ENCODE peak calls at places on chromosomes 7 and 10, in nine cellular contexts. One of them, this sample, is unnamed.

GRCh38 chr10:21020545-21020944 is 123.4 kb upstream of the NEBL start:
- DNase-seq in sigmoid colon: no peak
- DNase-seq in K562: peak; percentile 81
- DNase-seq in HepG2: peak; percentile 27
- DNase-seq in transverse colon: peak; percentile 14
- DNase-seq in SK-N-SH: peak; percentile 19
- DNase-seq in H1: peak; percentile 81
- DNase-seq in GM12878: peak; percentile 21
- DNase-seq in stomach: peak; percentile 32
- DNase-seq in this sample: no peak

GRCh38 chr10:31595992-31596391 is 277.0 kb downstream of the ZEB1 start:
- DNase-seq in HepG2: no peak
- DNase-seq in K562: no peak
- DNase-seq in GM12878: no peak
- DNase-seq in stomach: no peak
- DNase-seq in H1: no peak
- DNase-seq in SK-N-SH: no peak
- DNase-seq in sigmoid colon: no peak
- DNase-seq in transverse colon: no peak
- DNase-seq in this sample: no peak

GRCh38 chr10:132637477-132638129 is 100.0 kb downstream of the INPP5A start:
- DNase-seq in sigmoid colon: peak; percentile 60
- DNase-seq in K562: peak; percentile 60
- DNase-seq in GM12878: peak; percentile 43
- DNase-seq in HepG2: peak; percentile 59
- DNase-seq in transverse colon: no peak
- DNase-seq in SK-N-SH: peak; percentile 89
- DNase-seq in stomach: no peak
- DNase-seq in H1: no peak
- DNase-seq in this sample: no peak

GRCh38 chr7:67406941-67407340 is 410.3 kb downstream of the TYW1 start:
- DNase-seq in K562: no peak
- DNase-seq in sigmoid colon: peak; percentile 67
- DNase-seq in stomach: no peak
- DNase-seq in H1: no peak
- DNase-seq in SK-N-SH: no peak
- DNase-seq in transverse colon: no peak
- DNase-seq in HepG2: no peak
- DNase-seq in GM12878: no peak
- DNase-seq in this sample: no peak

GRCh38 chr10:111523016-111523415 is 446.2 kb downstream of the ADRA2A start:
- DNase-seq in sigmoid colon: no peak
- DNase-seq in transverse colon: no peak
- DNase-seq in K562: no peak
- DNase-seq in H1: no peak
- DNase-seq in GM12878: no peak
- DNase-seq in stomach: no peak
- DNase-seq in HepG2: no peak
- DNase-seq in SK-N-SH: no peak
- DNase-seq in this sample: no peak

GRCh38 chr7:66307591-66308215 is 102.6 kb downstream of the TPST1 start:
- DNase-seq in transverse colon: no peak
- DNase-seq in K562: no peak
- DNase-seq in SK-N-SH: no peak
- DNase-seq in H1: no peak
- DNase-seq in stomach: peak; percentile 35
- DNase-seq in HepG2: peak; percentile 92
- DNase-seq in sigmoid colon: no peak
- DNase-seq in GM12878: no peak
- DNase-seq in this sample: no peak

GRCh38 chr10:87706731-87707130 is 47.1 kb downstream of the PAPSS2 start:
- DNase-seq in HepG2: no peak
- DNase-seq in stomach: no peak
- DNase-seq in transverse colon: no peak
- DNase-seq in H1: no peak
- DNase-seq in GM12878: no peak
- DNase-seq in K562: no peak
- DNase-seq in sigmoid colon: no peak
- DNase-seq in SK-N-SH: no peak
- DNase-seq in this sample: peak; percentile 39

GRCh38 chr7:1723254-1723653 is 53.2 kb downstream of the ELFN1 start:
- DNase-seq in sigmoid colon: no peak
- DNase-seq in H1: no peak
- DNase-seq in GM12878: no peak
- DNase-seq in HepG2: no peak
- DNase-seq in K562: no peak
- DNase-seq in SK-N-SH: no peak
- DNase-seq in transverse colon: no peak
- DNase-seq in stomach: no peak
- DNase-seq in this sample: no peak

GRCh38 chr7:117401293-117402002 is 25.8 kb downstream of the ASZ1 start:
- DNase-seq in GM12878: no peak
- DNase-seq in H1: no peak
- DNase-seq in HepG2: peak; percentile 5
- DNase-seq in stomach: no peak
- DNase-seq in K562: peak; percentile 19
- DNase-seq in SK-N-SH: no peak
- DNase-seq in sigmoid colon: no peak
- DNase-seq in transverse colon: no peak
- DNase-seq in this sample: no peak
- TF ChIP-seq EP300 in GM12878: no peak
- TF ChIP-seq EP300 in H1: no peak
- TF ChIP-seq EP300 in HepG2: no peak
- TF ChIP-seq EP300 in stomach: no peak
- TF ChIP-seq EP300 in K562: no peak
- TF ChIP-seq EP300 in SK-N-SH: no peak
- TF ChIP-seq EP300 in sigmoid colon: no peak
- TF ChIP-seq EP300 in transverse colon: no peak
- TF ChIP-seq EP300 in this sample: no peak

GRCh38 chr10:92696606-92697383 is 7.0 kb downstream of the HHEX start:
- DNase-seq in GM12878: no peak
- DNase-seq in K562: peak; percentile 69
- DNase-seq in SK-N-SH: peak; percentile 20
- DNase-seq in H1: no peak
- DNase-seq in sigmoid colon: no peak
- DNase-seq in stomach: no peak
- DNase-seq in HepG2: peak; percentile 62
- DNase-seq in transverse colon: no peak
- DNase-seq in this sample: peak; percentile 68

GRCh38 chr10:92693534-92693893 is 3.8 kb downstream of the HHEX start:
- DNase-seq in stomach: no peak
- DNase-seq in transverse colon: no peak
- DNase-seq in GM12878: no peak
- DNase-seq in sigmoid colon: no peak
- DNase-seq in K562: no peak
- DNase-seq in HepG2: no peak
- DNase-seq in SK-N-SH: no peak
- DNase-seq in H1: no peak
- DNase-seq in this sample: no peak

GRCh38 chr10:92692697-92693533 is 3.2 kb downstream of the HHEX start:
- DNase-seq in stomach: no peak
- DNase-seq in transverse colon: no peak
- DNase-seq in HepG2: no peak
- DNase-seq in K562: no peak
- DNase-seq in H1: no peak
- DNase-seq in SK-N-SH: no peak
- DNase-seq in sigmoid colon: no peak
- DNase-seq in GM12878: no peak
- DNase-seq in this sample: no peak

GRCh38 chr10:92697663-92698511 is 8.1 kb downstream of the HHEX start:
- DNase-seq in transverse colon: no peak
- DNase-seq in K562: no peak
- DNase-seq in stomach: no peak
- DNase-seq in HepG2: peak; percentile 98
- DNase-seq in SK-N-SH: no peak
- DNase-seq in GM12878: no peak
- DNase-seq in sigmoid colon: no peak
- DNase-seq in H1: no peak
- DNase-seq in this sample: peak; percentile 14

GRCh38 chr10:92695679-92696605 is 6.2 kb downstream of the HHEX start:
- DNase-seq in GM12878: no peak
- DNase-seq in H1: peak; percentile 73
- DNase-seq in K562: peak; percentile 61
- DNase-seq in SK-N-SH: peak; percentile 54
- DNase-seq in transverse colon: no peak
- DNase-seq in stomach: no peak
- DNase-seq in sigmoid colon: peak; percentile 64
- DNase-seq in HepG2: no peak
- DNase-seq in this sample: peak; percentile 87
- TF ChIP-seq POLR2AphosphoS5 in GM12878: no peak
- TF ChIP-seq POLR2AphosphoS5 in H1: no peak
- TF ChIP-seq POLR2AphosphoS5 in K562: peak; percentile 8
- TF ChIP-seq POLR2AphosphoS5 in SK-N-SH: no peak
- TF ChIP-seq POLR2AphosphoS5 in transverse colon: no peak
- TF ChIP-seq POLR2AphosphoS5 in stomach: no peak
- TF ChIP-seq POLR2AphosphoS5 in sigmoid colon: no peak
- TF ChIP-seq POLR2AphosphoS5 in HepG2: no peak
- TF ChIP-seq POLR2AphosphoS5 in this sample: no peak

GRCh38 chr7:2761131-2761624 is 73.2 kb downstream of the AMZ1 start:
- DNase-seq in GM12878: no peak
- DNase-seq in H1: no peak
- DNase-seq in HepG2: no peak
- DNase-seq in K562: no peak
- DNase-seq in transverse colon: no peak
- DNase-seq in SK-N-SH: peak; percentile 76
- DNase-seq in stomach: no peak
- DNase-seq in sigmoid colon: no peak
- DNase-seq in this sample: no peak

GRCh38 chr7:2759736-2760097 is 71.7 kb downstream of the AMZ1 start:
- DNase-seq in stomach: peak; percentile 49
- DNase-seq in transverse colon: no peak
- DNase-seq in H1: no peak
- DNase-seq in sigmoid colon: no peak
- DNase-seq in GM12878: no peak
- DNase-seq in K562: no peak
- DNase-seq in HepG2: no peak
- DNase-seq in SK-N-SH: no peak
- DNase-seq in this sample: no peak

GRCh38 chr7:2761801-2762497 is 73.9 kb downstream of the AMZ1 start:
- DNase-seq in K562: no peak
- DNase-seq in sigmoid colon: no peak
- DNase-seq in GM12878: no peak
- DNase-seq in HepG2: no peak
- DNase-seq in transverse colon: no peak
- DNase-seq in SK-N-SH: no peak
- DNase-seq in stomach: no peak
- DNase-seq in H1: no peak
- DNase-seq in this sample: no peak

GRCh38 chr7:2758673-2759603 is 70.9 kb downstream of the AMZ1 start:
- DNase-seq in GM12878: peak; percentile 35
- DNase-seq in HepG2: no peak
- DNase-seq in SK-N-SH: no peak
- DNase-seq in K562: no peak
- DNase-seq in sigmoid colon: no peak
- DNase-seq in stomach: no peak
- DNase-seq in H1: peak; percentile 39
- DNase-seq in transverse colon: no peak
- DNase-seq in this sample: no peak

GRCh38 chr7:2760098-2760889 is 72.3 kb downstream of the AMZ1 start:
- DNase-seq in stomach: peak; percentile 78
- DNase-seq in HepG2: peak; percentile 46
- DNase-seq in transverse colon: peak; percentile 88
- DNase-seq in SK-N-SH: peak; percentile 85
- DNase-seq in K562: peak; percentile 39
- DNase-seq in sigmoid colon: peak; percentile 79
- DNase-seq in GM12878: no peak
- DNase-seq in H1: no peak
- DNase-seq in this sample: no peak
- TF ChIP-seq EP300 in stomach: no peak
- TF ChIP-seq EP300 in HepG2: no peak
- TF ChIP-seq EP300 in transverse colon: no peak
- TF ChIP-seq EP300 in SK-N-SH: peak; percentile 10
- TF ChIP-seq EP300 in K562: no peak
- TF ChIP-seq EP300 in sigmoid colon: no peak
- TF ChIP-seq EP300 in GM12878: no peak
- TF ChIP-seq EP300 in H1: no peak
- TF ChIP-seq EP300 in this sample: no peak

GRCh38 chr7:137985897-137986251 is 16.0 kb downstream of the CREB3L2 start:
- DNase-seq in sigmoid colon: no peak
- DNase-seq in transverse colon: no peak
- DNase-seq in SK-N-SH: no peak
- DNase-seq in H1: no peak
- DNase-seq in GM12878: no peak
- DNase-seq in stomach: no peak
- DNase-seq in K562: peak; percentile 65
- DNase-seq in HepG2: no peak
- DNase-seq in this sample: no peak

GRCh38 chr7:137985253-137985896 is 16.5 kb downstream of the CREB3L2 start:
- DNase-seq in SK-N-SH: no peak
- DNase-seq in sigmoid colon: no peak
- DNase-seq in GM12878: peak; percentile 69
- DNase-seq in transverse colon: peak; percentile 48
- DNase-seq in HepG2: peak; percentile 32
- DNase-seq in K562: no peak
- DNase-seq in stomach: no peak
- DNase-seq in H1: no peak
- DNase-seq in this sample: no peak

GRCh38 chr7:137987563-137987962 is 14.3 kb downstream of the CREB3L2 start:
- DNase-seq in HepG2: no peak
- DNase-seq in SK-N-SH: no peak
- DNase-seq in sigmoid colon: no peak
- DNase-seq in stomach: no peak
- DNase-seq in GM12878: no peak
- DNase-seq in H1: no peak
- DNase-seq in K562: no peak
- DNase-seq in transverse colon: no peak
- DNase-seq in this sample: no peak

GRCh38 chr7:137987011-137987334 is 14.9 kb downstream of the CREB3L2 start:
- DNase-seq in transverse colon: no peak
- DNase-seq in H1: no peak
- DNase-seq in SK-N-SH: no peak
- DNase-seq in sigmoid colon: no peak
- DNase-seq in GM12878: no peak
- DNase-seq in HepG2: no peak
- DNase-seq in stomach: no peak
- DNase-seq in K562: no peak
- DNase-seq in this sample: no peak

DNA sequence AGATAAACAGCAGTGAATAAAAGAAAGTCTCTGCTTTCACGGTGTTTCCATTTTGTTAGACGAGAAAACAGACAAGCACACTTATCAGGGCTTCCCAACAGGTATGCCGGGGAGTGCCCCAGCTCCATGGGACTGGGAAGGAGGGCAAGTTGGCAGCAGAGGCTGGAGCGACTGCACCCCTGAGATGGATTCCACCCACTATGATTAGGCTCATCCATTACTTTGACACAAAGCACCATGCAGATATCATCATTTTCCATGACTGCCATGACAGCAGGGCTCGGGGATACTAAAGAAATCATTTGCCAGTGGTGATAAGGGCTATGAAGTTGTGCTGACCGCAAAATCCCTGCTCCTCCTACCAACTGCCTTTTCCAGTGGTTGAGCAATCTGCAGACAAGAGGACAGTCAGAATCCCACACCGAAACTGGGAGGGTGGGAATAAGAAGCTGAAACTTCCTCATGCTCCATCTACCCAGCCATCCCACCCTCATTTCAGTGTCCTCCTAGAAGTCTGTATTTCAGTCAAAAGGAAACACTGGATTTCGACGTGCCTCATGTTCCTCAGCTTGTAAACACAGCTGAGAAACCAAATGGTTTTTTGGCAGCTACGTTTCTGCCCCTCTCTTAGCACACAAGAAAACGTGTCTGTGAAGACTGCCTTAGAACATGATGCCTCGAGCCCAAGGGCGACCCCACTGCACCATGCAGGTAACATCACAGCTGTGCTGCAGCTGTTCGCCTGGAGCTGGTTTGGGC is 15.5 kb downstream of the CREB3L2 start:
- DNase-seq in SK-N-SH: no peak
- DNase-seq in GM12878: no peak
- DNase-seq in transverse colon: peak; percentile 38
- DNase-seq in sigmoid colon: peak; percentile 79
- DNase-seq in HepG2: peak; percentile 79
- DNase-seq in stomach: peak; percentile 35
- DNase-seq in K562: peak; percentile 52
- DNase-seq in H1: no peak
- DNase-seq in this sample: no peak
- TF ChIP-seq POLR2AphosphoS5 in SK-N-SH: no peak
- TF ChIP-seq POLR2AphosphoS5 in GM12878: no peak
- TF ChIP-seq POLR2AphosphoS5 in transverse colon: no peak
- TF ChIP-seq POLR2AphosphoS5 in sigmoid colon: peak; percentile 37
- TF ChIP-seq POLR2AphosphoS5 in HepG2: no peak
- TF ChIP-seq POLR2AphosphoS5 in stomach: peak; percentile 70
- TF ChIP-seq POLR2AphosphoS5 in K562: no peak
- TF ChIP-seq POLR2AphosphoS5 in H1: no peak
- TF ChIP-seq POLR2AphosphoS5 in this sample: peak; percentile 10